ENCODE peak calls at places on chromosome 10, in nine cellular contexts. Y, P, N, Q, G, C, R, W and L are unnamed samples.

GRCh38 chr10:1635340-1635739 is 102.0 kb downstream of the ADARB2 start:
- DNase-seq in Y (no peak), P (no peak), N (no peak), Q (no peak), G (no peak), C (no peak), R (no peak), W (no peak), L (no peak)

GRCh38 chr10:11742779-11743298 is 657 bp downstream of the ECHDC3 start:
- DNase-seq in Y (no peak), P (no peak), N (no peak), Q (no peak), G (no peak), C (no peak), R (peak; percentile 70), W (no peak), L (no peak)

GRCh38 chr10:74415440-74415839 is 264.4 kb downstream of the ADK start:
- DNase-seq in Y (no peak), P (no peak), N (no peak), Q (no peak), G (no peak), C (no peak), R (no peak), W (no peak), L (no peak)

GRCh38 chr10:60123172-60123571 is 216.8 kb upstream of the CCDC6 start:
- DNase-seq in Y (no peak), P (no peak), N (no peak), Q (peak; percentile 48), G (no peak), C (no peak), R (no peak), W (peak; percentile 85), L (no peak)

GRCh38 chr10:114498413-114499111 is 94.3 kb upstream of the AFAP1L2 start:
- DNase-seq in Y (no peak), P (no peak), N (no peak), Q (no peak), G (no peak), C (no peak), R (no peak), W (no peak), L (no peak)

GRCh38 chr10:72886596-72887522 is 6.7 kb upstream of the OIT3 start:
- DNase-seq in Y (no peak), P (no peak), N (no peak), Q (peak; percentile 25), G (no peak), C (peak; percentile 21), R (no peak), W (peak; percentile 3), L (no peak)

GRCh38 chr10:79379512-79380124 is 32.3 kb downstream of the PPIF start:
- DNase-seq in Y (no peak), P (no peak), N (no peak), Q (no peak), G (no peak), C (no peak), R (peak; percentile 58), W (no peak), L (no peak)

GRCh38 chr10:21184216-21184615 is 287.1 kb upstream of the NEBL start:
- DNase-seq in Y (no peak), P (peak; percentile 6), N (no peak), Q (peak; percentile 24), G (no peak), C (no peak), R (no peak), W (peak; percentile 47), L (no peak)

GRCh38 chr10:71268247-71268691 is 50.8 kb upstream of the SLC29A3 start:
- DNase-seq in Y (no peak), P (no peak), N (peak; percentile 51), Q (peak; percentile 37), G (no peak), C (no peak), R (no peak), W (no peak), L (no peak)

GRCh38 chr10:79431422-79431821 is 14.0 kb downstream of the ZCCHC24 start:
- DNase-seq in Y (no peak), P (no peak), N (no peak), Q (no peak), G (no peak), C (no peak), R (no peak), W (no peak), L (no peak)

GRCh38 chr10:71716406-71716805 is 3.2 kb downstream of the C10orf105 start:
- DNase-seq in Y (no peak), P (no peak), N (no peak), Q (no peak), G (no peak), C (no peak), R (no peak), W (no peak), L (no peak)

GRCh38 chr10:45008524-45009161 is 7.9 kb downstream of the ZNF22 start:
- DNase-seq in Y (no peak), P (peak; percentile 48), N (peak; percentile 86), Q (peak; percentile 88), G (no peak), C (no peak), R (no peak), W (peak; percentile 94), L (no peak)

GRCh38 chr10:6173203-6173602 is 29.5 kb upstream of the PFKFB3 start:
- DNase-seq in Y (peak; percentile 47), P (no peak), N (no peak), Q (no peak), G (no peak), C (peak; percentile 67), R (no peak), W (no peak), L (no peak)

GRCh38 chr10:42952358-42952757 is 124.5 kb upstream of the RET start:
- DNase-seq in Y (no peak), P (no peak), N (peak; percentile 61), Q (peak; percentile 50), G (peak; percentile 52), C (no peak), R (peak; percentile 63), W (no peak), L (peak; percentile 17)

GRCh38 chr10:43135064-43135463 is 3.2 kb upstream of the CSGALNACT2 start:
- DNase-seq in Y (no peak), P (no peak), N (no peak), Q (no peak), G (no peak), C (no peak), R (no peak), W (no peak), L (no peak)

GRCh38 chr10:47241946-47242900 is 57.8 kb upstream of the GDF10 start:
- DNase-seq in Y (no peak), P (no peak), N (no peak), Q (no peak), G (no peak), C (no peak), R (no peak), W (no peak), L (no peak)

GRCh38 chr10:52609071-52609470 is 163.5 kb downstream of the MBL2 start:
- DNase-seq in Y (no peak), P (no peak), N (no peak), Q (no peak), G (no peak), C (no peak), R (no peak), W (no peak), L (no peak)

GRCh38 chr10:102782698-102783540 is 39.2 kb downstream of the WBP1L start:
- DNase-seq in Y (no peak), P (no peak), N (peak; percentile 32), Q (no peak), G (no peak), C (no peak), R (peak; percentile 59), W (no peak), L (peak; percentile 91)

GRCh38 chr10:86254526-86255174 is 111.9 kb downstream of the GRID1 start:
- DNase-seq in Y (no peak), P (no peak), N (no peak), Q (no peak), G (peak; percentile 45), C (no peak), R (no peak), W (peak; percentile 89), L (no peak)

GRCh38 chr10:35925511-35925910 is 283.4 kb upstream of the FZD8 start:
- DNase-seq in Y (no peak), P (no peak), N (no peak), Q (no peak), G (no peak), C (no peak), R (no peak), W (peak; percentile 20), L (no peak)

GRCh38 chr10:75276029-75276872 is 40.5 kb upstream of the COMTD1 start:
- DNase-seq in Y (no peak), P (no peak), N (no peak), Q (no peak), G (peak; percentile 70), C (no peak), R (peak; percentile 30), W (no peak), L (no peak)

GRCh38 chr10:123687758-123688157 is 21.6 kb downstream of the GPR26 start:
- DNase-seq in Y (no peak), P (no peak), N (no peak), Q (no peak), G (peak; percentile 40), C (no peak), R (no peak), W (no peak), L (no peak)

GRCh38 chr10:28250358-28250757 is 52.5 kb downstream of the MPP7 start:
- DNase-seq in Y (no peak), P (no peak), N (no peak), Q (no peak), G (no peak), C (no peak), R (no peak), W (no peak), L (no peak)

GRCh38 chr10:59580257-59580863 is 129.3 kb downstream of the SLC16A9 start:
- DNase-seq in Y (no peak), P (no peak), N (peak; percentile 49), Q (peak; percentile 23), G (no peak), C (no peak), R (no peak), W (no peak), L (no peak)

GRCh38 chr10:125337510-125337909 is 177.1 kb upstream of the CTBP2 start:
- DNase-seq in Y (no peak), P (no peak), N (no peak), Q (no peak), G (no peak), C (no peak), R (no peak), W (no peak), L (no peak)

GRCh38 chr10:97422921-97423420 is 3.0 kb upstream of the PGAM1 start:
- DNase-seq in Y (no peak), P (no peak), N (no peak), Q (peak; percentile 94), G (no peak), C (peak; percentile 52), R (no peak), W (peak; percentile 81), L (no peak)

GRCh38 chr10:124612611-124613498 is 131.3 kb downstream of the FAM53B start:
- DNase-seq in Y (no peak), P (peak; percentile 46), N (no peak), Q (peak; percentile 68), G (no peak), C (peak; percentile 34), R (peak; percentile 34), W (peak; percentile 11), L (no peak)

GRCh38 chr10:100057948-100058347 is 23.7 kb downstream of the CPN1 start:
- DNase-seq in Y (no peak), P (no peak), N (no peak), Q (no peak), G (no peak), C (no peak), R (no peak), W (no peak), L (no peak)

GRCh38 chr10:128526793-128527375 is 400.7 kb upstream of the MKI67 start:
- DNase-seq in Y (no peak), P (peak; percentile 28), N (peak; percentile 44), Q (no peak), G (no peak), C (no peak), R (no peak), W (no peak), L (no peak)

GRCh38 chr10:5496261-5497250 is 2.8 kb downstream of the CALML5 start:
- DNase-seq in Y (no peak), P (no peak), N (no peak), Q (no peak), G (peak; percentile 31), C (no peak), R (no peak), W (no peak), L (no peak)